ENCODE peak calls at places on chromosomes 16 and 17, in six cellular contexts. M, W, G, E, T and O are unnamed samples.

GRCh38 chr17:17985555-17985954 is 12.9 kb downstream of the DRC3 start:
- DNase-seq in M (no peak), W (no peak), G (peak; percentile 54), E (no peak), T (no peak), O (no peak)

GRCh38 chr17:51653902-51654301 is 393.6 kb downstream of the UTP18 start:
- DNase-seq in M (no peak), W (no peak), G (peak; percentile 69), E (no peak), T (no peak), O (no peak)

GRCh38 chr16:30561212-30561816 is 3.1 kb upstream of the ZNF764 start:
- DNase-seq in M (no peak), W (no peak), G (no peak), E (peak; percentile 86), T (no peak), O (no peak)

GRCh38 chr17:73091770-73092517 is 544 bp downstream of the SLC39A11 start:
- DNase-seq in M (no peak), W (no peak), G (no peak), E (peak; percentile 76), T (no peak), O (no peak)

GRCh38 chr17:27985306-27985705 is 57.2 kb upstream of the NLK start:
- DNase-seq in M (no peak), W (no peak), G (no peak), E (no peak), T (no peak), O (no peak)

GRCh38 chr17:50055055-50055425 is 870 bp upstream of the ITGA3 start:
- DNase-seq in M (no peak), W (no peak), G (no peak), E (no peak), T (no peak), O (no peak)

GRCh38 chr17:57408064-57408811 is 151.9 kb downstream of the MSI2 start:
- DNase-seq in M (no peak), W (no peak), G (no peak), E (no peak), T (no peak), O (no peak)

GRCh38 chr17:78458739-78459335 is 80.4 kb downstream of the PGS1 start:
- DNase-seq in M (no peak), W (no peak), G (no peak), E (no peak), T (no peak), O (no peak)

GRCh38 chr16:54720259-54720658 is 210.4 kb upstream of the IRX5 start:
- DNase-seq in M (no peak), W (no peak), G (no peak), E (no peak), T (no peak), O (no peak)

GRCh38 chr17:40602445-40603443 is 37.5 kb upstream of the CCR7 start:
- DNase-seq in M (no peak), W (no peak), G (no peak), E (peak; percentile 66), T (no peak), O (no peak)

GRCh38 chr16:71367243-71367976 is 8.9 kb downstream of the CALB2 start:
- DNase-seq in M (peak; percentile 60), W (no peak), G (peak; percentile 82), E (no peak), T (no peak), O (no peak)

GRCh38 chr16:17369441-17369951 is 101.3 kb downstream of the XYLT1 start:
- DNase-seq in M (no peak), W (no peak), G (no peak), E (peak; percentile 94), T (peak; percentile 80), O (no peak)

GRCh38 chr17:83077411-83077810 is 2.0 kb upstream of the METRNL start:
- DNase-seq in M (no peak), W (no peak), G (peak; percentile 81), E (no peak), T (no peak), O (no peak)

GRCh38 chr17:3026856-3027751 is 36.3 kb downstream of the OR1D5 start:
- DNase-seq in M (no peak), W (no peak), G (no peak), E (peak; percentile 59), T (no peak), O (no peak)

GRCh38 chr17:72754513-72754912 is 338.0 kb downstream of the SLC39A11 start:
- DNase-seq in M (no peak), W (no peak), G (no peak), E (no peak), T (no peak), O (no peak)

GRCh38 chr16:24771132-24771778 is 41.8 kb downstream of the TNRC6A start:
- DNase-seq in M (no peak), W (no peak), G (no peak), E (no peak), T (no peak), O (no peak)

GRCh38 chr16:14955546-14956231 is 18.4 kb downstream of the NPIPA1 start:
- DNase-seq in M (no peak), W (no peak), G (no peak), E (no peak), T (peak; percentile 57), O (no peak)

GRCh38 chr17:22203208-22203715 is 510.9 kb downstream of the KCNJ18 start:
- DNase-seq in M (no peak), W (no peak), G (no peak), E (peak; percentile 33), T (no peak), O (no peak)

GRCh38 chr16:79970551-79971236 is 370.2 kb upstream of the MAF start:
- DNase-seq in M (no peak), W (no peak), G (no peak), E (no peak), T (no peak), O (no peak)

GRCh38 chr17:34610038-34610437 is 30.7 kb downstream of the TMEM132E start:
- DNase-seq in M (no peak), W (no peak), G (no peak), E (no peak), T (no peak), O (no peak)

GRCh38 chr16:13307255-13307654 is 405.9 kb downstream of the SHISA9 start:
- DNase-seq in M (no peak), W (no peak), G (no peak), E (no peak), T (no peak), O (peak; percentile 88)

GRCh38 chr17:38354466-38354865 is 2.8 kb downstream of the SOCS7 start:
- DNase-seq in M (no peak), W (no peak), G (no peak), E (no peak), T (no peak), O (no peak)

DNA sequence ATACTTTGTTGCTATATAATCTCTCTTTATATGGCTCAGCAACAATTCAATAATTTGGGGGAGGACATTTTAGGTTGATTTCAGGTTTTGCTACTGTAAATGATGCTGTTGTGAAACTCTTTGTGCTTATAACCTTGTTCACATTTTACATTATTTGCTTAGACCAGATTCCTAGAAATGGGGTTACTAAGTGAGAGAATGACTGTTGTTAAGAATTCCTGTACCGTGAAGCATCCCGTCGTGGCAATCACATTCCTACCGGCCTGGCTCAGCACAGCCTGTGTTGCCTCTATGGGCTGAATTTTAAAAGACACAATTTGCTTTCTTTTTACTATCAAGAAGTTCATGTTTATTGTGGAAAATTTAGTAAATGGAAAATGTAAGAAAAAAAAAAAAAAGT is 31.4 kb downstream of the B9D1 start:
- DNase-seq in M (no peak), W (no peak), G (no peak), E (no peak), T (no peak), O (peak; percentile 75)
- H3K36me3 ChIP-seq in M (peaks cover 9% of the 10 kb centered on the region), W (no peaks in the 10 kb centered on the region), G (peaks cover 4% of the 10 kb centered on the region), E (no peaks in the 10 kb centered on the region), T (peaks cover 33% of the 10 kb centered on the region), O (peaks cover 10% of the 10 kb centered on the region)

GRCh38 chr17:63579633-63580032 is 21.1 kb upstream of the TACO1 start:
- DNase-seq in M (no peak), W (no peak), G (no peak), E (no peak), T (no peak), O (no peak)
- H3K36me3 ChIP-seq in M (peaks cover 17% of the 10 kb centered on the region), W (peaks cover 5% of the 10 kb centered on the region), G (peaks cover 44% of the 10 kb centered on the region), E (peaks cover 49% of the 10 kb centered on the region), T (peaks cover 53% of the 10 kb centered on the region), O (peaks cover 21% of the 10 kb centered on the region)

DNA sequence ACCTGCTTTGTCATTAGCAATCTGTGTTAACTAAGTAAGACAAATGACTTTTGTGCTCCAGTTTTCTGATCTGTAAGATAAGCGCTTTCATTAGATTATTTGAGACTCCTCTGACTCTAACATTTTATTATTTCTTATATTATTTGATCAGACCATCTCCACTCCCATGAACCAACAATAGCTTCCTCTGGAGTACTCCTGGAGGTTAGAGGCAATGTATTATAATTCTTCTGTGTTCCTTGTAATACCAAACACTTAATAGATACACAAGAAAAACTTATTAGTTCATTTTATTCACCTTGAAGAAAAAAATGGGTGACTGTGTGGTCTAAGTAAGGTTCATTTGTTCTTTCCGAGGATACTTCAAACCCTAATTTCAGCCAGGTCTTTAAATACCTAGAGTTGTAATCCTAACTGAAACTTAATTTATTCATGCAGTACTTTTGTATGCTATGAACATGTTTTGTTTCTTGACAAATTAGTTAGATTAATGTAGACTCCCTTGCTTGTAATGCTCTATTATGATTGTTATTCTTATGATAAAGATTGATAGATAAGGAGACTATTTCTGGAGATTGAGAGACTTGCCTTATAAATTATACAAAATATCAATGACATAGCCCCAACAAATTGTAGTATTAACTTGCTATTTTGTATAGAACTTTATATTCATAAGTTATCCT is 53.9 kb downstream of the NQO1 start:
- DNase-seq in M (no peak), W (no peak), G (no peak), E (no peak), T (no peak), O (no peak)
- H3K36me3 ChIP-seq in M (peaks cover 8% of the 10 kb centered on the region), W (peaks cover 38% of the 10 kb centered on the region), G (peaks cover 92% of the 10 kb centered on the region), E (peaks cover 13% of the 10 kb centered on the region), T (peaks cover 58% of the 10 kb centered on the region), O (peaks cover 10% of the 10 kb centered on the region)

GRCh38 chr17:42581744-42582270 is 4.3 kb upstream of the PSMC3IP start:
- DNase-seq in M (no peak), W (no peak), G (no peak), E (no peak), T (no peak), O (no peak)
- H3K36me3 ChIP-seq in M (peaks cover 34% of the 10 kb centered on the region), W (peaks cover 7% of the 10 kb centered on the region), G (peaks cover 17% of the 10 kb centered on the region), E (peaks cover 70% of the 10 kb centered on the region), T (peaks cover 72% of the 10 kb centered on the region), O (peaks cover 29% of the 10 kb centered on the region)

GRCh38 chr17:4942760-4943508 is 2.9 kb downstream of the RNF167 start:
- DNase-seq in M (no peak), W (no peak), G (no peak), E (no peak), T (no peak), O (no peak)
- H3K36me3 ChIP-seq in M (peaks cover 45% of the 10 kb centered on the region), W (peaks cover 17% of the 10 kb centered on the region), G (peaks cover 36% of the 10 kb centered on the region), E (peaks cover 36% of the 10 kb centered on the region), T (peaks cover 53% of the 10 kb centered on the region), O (peaks cover 22% of the 10 kb centered on the region)

GRCh38 chr16:27341971-27342370 is 28.2 kb downstream of the IL4R start:
- DNase-seq in M (no peak), W (no peak), G (no peak), E (no peak), T (no peak), O (no peak)
- H3K36me3 ChIP-seq in M (peaks cover 6% of the 10 kb centered on the region), W (no peaks in the 10 kb centered on the region), G (peaks cover 21% of the 10 kb centered on the region), E (peaks cover 86% of the 10 kb centered on the region), T (peaks cover 56% of the 10 kb centered on the region), O (peaks cover 25% of the 10 kb centered on the region)